ENCODE peak calls at places on chromosomes 13 and 19, in eight cellular contexts. R, D, K, B, A, M, U and S are unnamed samples.

GRCh38 chr13:28401303-28402056 is 93.4 kb downstream of the FLT1 start:
- DNase-seq in M (no peak), D (peak; percentile 32), B (peak; percentile 22), K (no peak), A (no peak), R (no peak), U (no peak), S (no peak)

GRCh38 chr13:100646030-100646673 is 28.4 kb downstream of the TMTC4 start:
- DNase-seq in R (no peak), U (peak; percentile 17), K (no peak), D (no peak), B (peak; percentile 44), M (no peak), A (no peak), S (no peak)

GRCh38 chr13:75256922-75257321 is 225.0 kb downstream of the TBC1D4 start:
- DNase-seq in M (no peak), R (no peak), D (no peak), K (no peak), A (no peak), B (no peak), U (no peak), S (no peak)

GRCh38 chr13:47112205-47112896 is 215.5 kb upstream of the HTR2A start:
- DNase-seq in D (no peak), K (no peak), M (no peak), U (no peak), B (peak; percentile 13), R (no peak), A (no peak), S (no peak)

GRCh38 chr13:114049026-114049425 is 75.2 kb upstream of the C13orf46 start:
- DNase-seq in D (peak; percentile 61), K (no peak), R (no peak), U (no peak), B (no peak), A (no peak), M (no peak), S (no peak)

GRCh38 chr13:110463876-110464510 is 97.5 kb downstream of the RAB20 start:
- DNase-seq in U (no peak), R (no peak), A (no peak), B (no peak), M (no peak), K (no peak), D (no peak), S (no peak)

GRCh38 chr19:17125052-17125727 is 49.6 kb downstream of the MYO9B start:
- DNase-seq in D (peak; percentile 79), R (no peak), M (no peak), U (no peak), A (no peak), K (no peak), B (peak; percentile 15), S (peak; percentile 33)

GRCh38 chr19:7679017-7679720 is 1.5 kb upstream of the TRAPPC5 start:
- DNase-seq in B (no peak), M (no peak), K (no peak), R (no peak), D (peak; percentile 79), A (no peak), U (no peak), S (no peak)

GRCh38 chr13:94968040-94968756 is 255.9 kb upstream of the SOX21 start:
- DNase-seq in K (peak; percentile 15), U (peak; percentile 47), R (no peak), M (no peak), B (peak; percentile 35), A (no peak), D (peak; percentile 19), S (no peak)

GRCh38 chr19:2627319-2627829 is 75.1 kb downstream of the GNG7 start:
- DNase-seq in K (peak; percentile 67), R (peak; percentile 90), D (peak; percentile 39), M (peak; percentile 84), A (peak; percentile 81), U (no peak), B (peak; percentile 98), S (peak; percentile 48)

GRCh38 chr13:58592052-58592451 is 960.5 kb downstream of the PCDH17 start:
- DNase-seq in K (no peak), D (no peak), A (no peak), R (no peak), U (no peak), M (no peak), B (no peak), S (no peak)

GRCh38 chr19:34513767-34514166 is 32.2 kb downstream of the WTIP start:
- DNase-seq in A (no peak), B (no peak), K (no peak), U (no peak), R (no peak), D (no peak), M (no peak), S (no peak)

GRCh38 chr13:39119422-39119821 is 81.2 kb downstream of the NHLRC3 start:
- DNase-seq in R (no peak), K (no peak), U (no peak), M (no peak), A (no peak), D (no peak), B (no peak), S (no peak)

GRCh38 chr19:1466018-1466460 is 13.0 kb downstream of the C19orf25 start:
- DNase-seq in D (no peak), A (no peak), R (no peak), B (no peak), U (no peak), M (no peak), K (no peak), S (no peak)
- TF ChIP-seq CTCF in D (no peak), A (no peak), R (no peak), B (no peak), U (no peak), M (no peak), K (no peak), S (no peak)

GRCh38 chr19:4649392-4650094 is 10.2 kb downstream of the TNFAIP8L1 start:
- DNase-seq in U (no peak), D (no peak), B (no peak), M (no peak), R (no peak), A (no peak), K (no peak), S (no peak)

GRCh38 chr19:4645718-4646117 is 6.4 kb downstream of the TNFAIP8L1 start:
- DNase-seq in M (no peak), D (no peak), B (no peak), U (no peak), K (no peak), R (no peak), A (no peak), S (no peak)

GRCh38 chr19:4650159-4650558 is 10.8 kb downstream of the TNFAIP8L1 start:
- DNase-seq in K (no peak), B (no peak), D (no peak), R (no peak), U (no peak), A (no peak), M (no peak), S (no peak)

GRCh38 chr19:4652075-4652474 is 12.8 kb downstream of the TNFAIP8L1 start:
- DNase-seq in A (no peak), D (no peak), B (no peak), M (no peak), U (no peak), K (no peak), R (no peak), S (no peak)

GRCh38 chr19:4647676-4648644 is 8.6 kb downstream of the TNFAIP8L1 start:
- DNase-seq in K (peak; percentile 42), A (no peak), M (peak; percentile 90), U (no peak), D (peak; percentile 38), B (no peak), R (no peak), S (no peak)
- TF ChIP-seq CTCF in K (no peak), A (no peak), M (peak; percentile 33), U (no peak), D (peak; percentile 23), B (peak; percentile 41), R (no peak), S (no peak)

GRCh38 chr19:45079911-45080469 is 930 bp downstream of the GEMIN7 start:
- DNase-seq in A (no peak), K (no peak), R (no peak), D (no peak), U (no peak), B (no peak), M (no peak), S (no peak)

GRCh38 chr19:45082170-45082569 is 3.1 kb downstream of the GEMIN7 start:
- DNase-seq in M (no peak), U (no peak), K (no peak), D (no peak), B (no peak), A (no peak), R (no peak), S (no peak)

GRCh38 chr19:45078390-45079062 is 534 bp upstream of the GEMIN7 start:
- DNase-seq in R (no peak), U (no peak), A (no peak), K (no peak), M (no peak), B (no peak), D (no peak), S (no peak)

GRCh38 chr19:45076851-45077730 is 813 bp upstream of the ZNF296 start:
- DNase-seq in R (no peak), B (no peak), A (no peak), U (no peak), D (no peak), M (no peak), K (no peak), S (no peak)

GRCh38 chr19:45079063-45079910 is at the start of gene GEMIN7:
- DNase-seq in B (peak; percentile 76), R (no peak), K (peak; percentile 67), M (peak; percentile 87), A (no peak), U (peak; percentile 83), D (peak; percentile 82), S (peak; percentile 79)
- TF ChIP-seq CTCF in B (no peak), R (no peak), K (peak; percentile 33), M (peak; percentile 10), A (no peak), U (peak; percentile 41), D (peak; percentile 7), S (no peak)

GRCh38 chr19:4851551-4852290 is 15.7 kb downstream of the PLIN3 start:
- DNase-seq in B (peak; percentile 39), M (peak; percentile 87), K (peak; percentile 79), D (peak; percentile 84), R (no peak), U (peak; percentile 89), A (no peak), S (peak; percentile 74)
- TF ChIP-seq CTCF in B (peak; percentile 92), M (peak; percentile 91), K (peak; percentile 81), D (peak; percentile 84), R (peak; percentile 84), U (peak; percentile 82), A (peak; percentile 89), S (peak; percentile 81)

DNA sequence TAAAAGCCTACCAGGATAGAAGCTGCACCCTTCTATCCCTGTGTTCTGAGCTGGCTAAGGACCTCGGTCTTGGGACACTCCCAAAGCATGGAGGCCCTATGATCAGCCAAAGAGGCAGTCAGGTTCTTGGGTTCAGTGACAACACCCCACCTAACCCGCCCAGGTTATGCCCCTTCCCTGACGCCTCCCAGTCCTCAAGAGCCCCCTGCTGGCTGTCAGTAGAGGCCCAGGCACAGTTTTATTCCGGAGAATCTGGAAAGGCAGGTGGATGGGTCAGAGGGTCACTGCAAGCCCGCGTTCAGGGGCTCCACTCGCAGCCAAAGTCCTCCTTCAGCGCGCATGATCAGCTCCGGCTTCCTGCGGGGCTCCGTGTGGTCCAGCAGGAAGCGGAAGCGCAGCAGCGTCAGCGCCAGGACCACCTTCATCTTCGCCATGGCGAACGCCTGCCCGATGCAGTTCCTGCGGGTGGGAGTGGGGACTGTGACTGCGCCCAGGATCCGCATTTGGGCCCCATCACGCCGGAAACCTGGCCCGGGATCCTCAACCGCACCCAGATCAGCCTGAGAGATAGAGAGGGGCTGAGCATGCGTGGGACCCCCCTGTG is 22.3 kb downstream of the OR10H3 start:
- DNase-seq in K (no peak), R (no peak), A (no peak), D (no peak), U (no peak), B (no peak), M (no peak), S (no peak)
- TF ChIP-seq CTCF in K (no peak), R (no peak), A (no peak), D (no peak), U (no peak), B (no peak), M (no peak), S (no peak)